ENCODE peak calls at places on chromosomes 12 and 14, in nine cellular contexts. G is uterus, I is GM12878, X is heart left ventricle, R is ovary, A is esophagus squamous epithelium, M is transverse colon, K is spleen, F is IMR-90. O is an unnamed sample.

GRCh38 chr14:101552786-101553231 is 8.5 kb upstream of the DIO3 start:
- DNase-seq in G (no peak), I (no peak), X (no peak), R (no peak), A (no peak), M (no peak), K (no peak), F (no peak), O (no peak)

GRCh38 chr14:51093371-51094281 is 1.3 kb downstream of the TRIM9 start:
- DNase-seq in G (peak; percentile 44), I (no peak), X (peak; percentile 42), R (peak; percentile 72), A (no peak), M (peak; percentile 54), K (peak; percentile 84), F (no peak), O (peak; percentile 21)

GRCh38 chr14:85701763-85702162 is 171.8 kb downstream of the FLRT2 start:
- DNase-seq in G (no peak), I (no peak), X (no peak), R (no peak), A (no peak), M (no peak), K (no peak), F (no peak), O (no peak)

GRCh38 chr12:85462888-85463287 is 182.9 kb downstream of the ALX1 start:
- DNase-seq in G (no peak), I (no peak), X (no peak), R (no peak), A (no peak), M (no peak), K (no peak), F (no peak), O (no peak)

GRCh38 chr12:85155791-85156190 is 119.6 kb downstream of the LRRIQ1 start:
- DNase-seq in G (no peak), I (no peak), X (no peak), R (no peak), A (no peak), M (no peak), K (no peak), F (no peak), O (no peak)

GRCh38 chr14:93830753-93831461 is 42.6 kb upstream of the PRIMA1 start:
- DNase-seq in G (no peak), I (no peak), X (no peak), R (no peak), A (no peak), M (no peak), K (no peak), F (no peak), O (no peak)

GRCh38 chr12:59486827-59487226 is 109.0 kb upstream of the SLC16A7 start:
- DNase-seq in G (no peak), I (no peak), X (no peak), R (no peak), A (no peak), M (no peak), K (no peak), F (no peak), O (no peak)

GRCh38 chr14:35335388-35336092 is 43.4 kb downstream of the PSMA6 start:
- DNase-seq in G (peak; percentile 72), I (no peak), X (peak; percentile 58), R (peak; percentile 83), A (no peak), M (peak; percentile 94), K (no peak), F (no peak), O (peak; percentile 73)

GRCh38 chr12:22172501-22172900 is 126.5 kb downstream of the CMAS start:
- DNase-seq in G (no peak), I (no peak), X (no peak), R (no peak), A (no peak), M (no peak), K (no peak), F (no peak), O (no peak)

GRCh38 chr14:77485901-77486678 is 12.5 kb downstream of the ISM2 start:
- DNase-seq in G (no peak), I (no peak), X (no peak), R (no peak), A (no peak), M (no peak), K (no peak), F (peak; percentile 88), O (no peak)

GRCh38 chr12:112665971-112666370 is 125.6 kb upstream of the RPH3A start:
- DNase-seq in G (no peak), I (no peak), X (no peak), R (no peak), A (no peak), M (no peak), K (no peak), F (no peak), O (no peak)

GRCh38 chr14:64970776-64971451 is 1.2 kb downstream of the RAB15 start:
- DNase-seq in G (no peak), I (no peak), X (no peak), R (no peak), A (no peak), M (peak; percentile 24), K (no peak), F (peak; percentile 6), O (no peak)

GRCh38 chr14:104982548-104983230 is 2.9 kb upstream of the CLBA1 start:
- DNase-seq in G (no peak), I (no peak), X (no peak), R (peak; percentile 31), A (no peak), M (no peak), K (peak; percentile 62), F (no peak), O (peak; percentile 42)

GRCh38 chr12:116392061-116392460 is 114.6 kb upstream of the MED13L start:
- DNase-seq in G (no peak), I (no peak), X (no peak), R (no peak), A (no peak), M (no peak), K (no peak), F (peak; percentile 33), O (no peak)

GRCh38 chr12:57899010-57899662 is 42.2 kb upstream of the ATP23 start:
- DNase-seq in G (peak; percentile 74), I (peak; percentile 79), X (peak; percentile 51), R (peak; percentile 71), A (no peak), M (peak; percentile 73), K (peak; percentile 92), F (peak; percentile 81), O (no peak)

GRCh38 chr12:562634-563033 is 100.6 kb downstream of the NINJ2 start:
- DNase-seq in G (no peak), I (no peak), X (no peak), R (no peak), A (no peak), M (no peak), K (peak; percentile 78), F (no peak), O (no peak)

GRCh38 chr12:41277019-41277770 is 89.1 kb downstream of the PDZRN4 start:
- DNase-seq in G (no peak), I (no peak), X (no peak), R (no peak), A (no peak), M (no peak), K (no peak), F (peak; percentile 52), O (no peak)

GRCh38 chr14:55518391-55518790 is 61.6 kb upstream of the KTN1 start:
- DNase-seq in G (no peak), I (no peak), X (no peak), R (no peak), A (no peak), M (no peak), K (no peak), F (peak; percentile 38), O (no peak)

GRCh38 chr12:39314547-39314946 is 128.4 kb downstream of the KIF21A start:
- DNase-seq in G (no peak), I (no peak), X (no peak), R (no peak), A (no peak), M (no peak), K (no peak), F (no peak), O (no peak)

GRCh38 chr12:18296909-18297280 is 35.6 kb downstream of the PIK3C2G start:
- DNase-seq in G (no peak), I (no peak), X (no peak), R (no peak), A (no peak), M (no peak), K (no peak), F (no peak), O (no peak)

GRCh38 chr12:62379026-62379722 is 87.5 kb upstream of the MON2 start:
- DNase-seq in G (no peak), I (no peak), X (no peak), R (no peak), A (no peak), M (no peak), K (no peak), F (peak; percentile 25), O (no peak)
- TF ChIP-seq POLR2A in G (no peak), I (no peak), X (no peak), R (no peak), A (no peak), M (no peak), K (no peak), F (no peak), O (no peak)

GRCh38 chr12:11500861-11501230 is 105.5 kb upstream of the PRB2 start:
- DNase-seq in G (no peak), I (no peak), X (no peak), R (no peak), A (no peak), M (no peak), K (no peak), F (no peak), O (no peak)
- H3K4me3 ChIP-seq in G (no peak overlapping the region), I (no peak overlapping the region), X (no peak overlapping the region), R (no peak overlapping the region), A (no peak overlapping the region), M (no peak overlapping the region), K (no peak overlapping the region), F (no peak overlapping the region), O (no peak overlapping the region)

GRCh38 chr12:118038122-118038521 is 21.6 kb downstream of the RFC5 start:
- DNase-seq in G (no peak), I (no peak), X (no peak), R (no peak), A (no peak), M (no peak), K (no peak), F (no peak), O (no peak)
- TF ChIP-seq POLR2A in G (no peak), I (no peak), X (no peak), R (no peak), A (no peak), M (no peak), K (no peak), F (no peak), O (no peak)

DNA sequence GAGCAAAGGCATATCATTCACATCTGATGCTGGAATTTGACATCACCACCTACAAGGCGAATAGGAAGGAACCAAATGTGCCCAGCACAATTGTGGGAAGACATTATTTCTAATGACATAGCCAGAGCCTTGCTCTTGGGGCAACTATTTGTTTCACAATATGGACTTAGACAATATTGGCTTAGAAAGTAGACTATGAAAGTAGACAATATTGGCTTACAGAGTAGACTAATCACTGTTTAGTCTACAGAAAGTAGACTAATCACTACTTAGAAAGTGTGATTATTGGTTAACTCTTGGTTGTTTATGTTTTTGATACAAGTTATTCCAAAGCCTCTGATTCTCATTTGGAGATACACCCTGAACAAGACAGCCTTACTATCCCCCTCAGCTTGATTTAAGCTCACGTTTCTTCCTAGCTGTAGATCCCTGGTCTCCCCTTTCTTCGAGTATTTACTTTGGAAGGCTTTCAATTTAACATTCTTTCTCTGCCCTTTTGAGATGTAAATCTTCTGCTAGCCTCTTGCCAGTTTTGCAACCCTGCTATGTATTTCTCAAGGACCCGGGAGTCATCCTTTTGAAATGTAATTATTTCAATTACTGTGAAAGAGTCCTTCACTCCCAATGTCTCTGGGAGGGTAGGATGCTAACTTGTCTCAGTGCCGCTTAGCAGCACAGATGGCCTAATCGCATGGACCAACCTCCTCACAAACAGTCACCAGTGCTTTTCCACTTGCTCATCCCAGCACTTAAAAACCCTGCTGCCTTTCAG is 843.2 kb downstream of the GALC start:
- DNase-seq in G (no peak), I (no peak), X (no peak), R (no peak), A (no peak), M (no peak), K (no peak), F (peak; percentile 77), O (no peak)
- H3K4me3 ChIP-seq in G (no peak overlapping the region), I (no peak overlapping the region), X (no peak overlapping the region), R (no peak overlapping the region), A (no peak overlapping the region), M (no peak overlapping the region), K (no peak overlapping the region), F (no peak overlapping the region), O (no peak overlapping the region)

O was measured in upper lobe of left lung.